ENCODE peak calls at places on chromosomes 4 and X, in ten cellular contexts. T, Y, J, M, Q, V, E, C, I and X are unnamed samples.

GRCh38 chrX:44903107-44903506 is 30.1 kb downstream of the KDM6A start:
- DNase-seq in Q (peak), Y (no peak), T (no peak), C (no peak), I (no peak), J (no peak), V (no peak), E (no peak), M (peak), X (no peak)

GRCh38 chrX:30317308-30317707 is 8.1 kb upstream of the NR0B1 start:
- DNase-seq in E (no peak), I (no peak), C (no peak), J (no peak), M (no peak), T (no peak), Y (no peak), V (no peak), Q (no peak), X (no peak)

GRCh38 chr4:107744532-107744931 is 24.5 kb upstream of the PAPSS1 start:
- DNase-seq in T (no peak), Y (no peak), V (no peak), E (no peak), C (no peak), M (no peak), Q (no peak), I (no peak), J (no peak), X (no peak)

GRCh38 chr4:186204103-186204559 is 12.8 kb downstream of the CYP4V2 start:
- DNase-seq in Y (no peak), V (peak), T (no peak), M (peak), C (no peak), Q (no peak), J (peak), I (peak), E (no peak), X (peak)

GRCh38 chr4:82618321-82618720 is 56.5 kb upstream of the TMEM150C start:
- DNase-seq in C (no peak), I (no peak), M (no peak), T (peak), Y (no peak), V (no peak), J (no peak), Q (peak), E (no peak), X (no peak)

GRCh38 chrX:149720021-149720689 is 8.3 kb downstream of the MAGEA11 start:
- DNase-seq in C (no peak), Y (no peak), J (peak), Q (no peak), I (no peak), M (no peak), V (peak), T (no peak), E (no peak), X (no peak)

GRCh38 chr4:31169851-31170250 is 449.7 kb downstream of the PCDH7 start:
- DNase-seq in Y (no peak), I (no peak), J (peak), C (peak), M (peak), V (no peak), Q (no peak), T (no peak), E (no peak), X (no peak)

GRCh38 chr4:27018076-27018475 is 157.4 kb downstream of the STIM2 start:
- DNase-seq in M (no peak), J (no peak), C (no peak), V (no peak), T (no peak), E (no peak), Q (no peak), I (no peak), Y (no peak), X (no peak)

GRCh38 chr4:21304061-21304541 is 603.8 kb downstream of the PACRGL start:
- DNase-seq in C (no peak), T (peak), V (no peak), J (no peak), M (no peak), E (no peak), I (no peak), Y (no peak), Q (no peak), X (no peak)

GRCh38 chr4:113708250-113708649 is 53.3 kb downstream of the CAMK2D start:
- DNase-seq in I (no peak), J (no peak), T (no peak), Y (no peak), V (no peak), M (no peak), C (no peak), E (no peak), Q (no peak), X (no peak)

GRCh38 chrX:118595501-118596042 is 100.0 kb downstream of the DOCK11 start:
- DNase-seq in I (no peak), C (no peak), E (no peak), Y (no peak), J (no peak), Q (no peak), V (no peak), T (no peak), M (no peak), X (no peak)

GRCh38 chr4:183355405-183355804 is 33.2 kb upstream of the CLDN24 start:
- DNase-seq in Q (no peak), E (no peak), Y (no peak), M (peak), C (peak), V (no peak), I (no peak), J (no peak), T (no peak), X (no peak)

GRCh38 chr4:5465956-5466355 is 242.4 kb downstream of the EVC2 start:
- DNase-seq in T (no peak), E (no peak), I (no peak), V (no peak), C (no peak), Y (no peak), M (no peak), J (no peak), Q (no peak), X (no peak)

GRCh38 chrX:72307646-72308051 is 1.9 kb upstream of the CITED1 start:
- DNase-seq in C (no peak), I (no peak), V (no peak), M (no peak), Y (no peak), T (no peak), Q (no peak), J (no peak), E (no peak), X (no peak)

GRCh38 chrX:72309297-72310071 is 3.8 kb upstream of the CITED1 start:
- DNase-seq in Q (no peak), C (no peak), Y (no peak), V (no peak), E (no peak), T (no peak), J (no peak), M (no peak), I (no peak), X (no peak)

GRCh38 chrX:72306851-72307645 is 1.3 kb upstream of the CITED1 start:
- DNase-seq in J (peak), Q (peak), Y (peak), I (peak), C (peak), V (peak), T (peak), M (peak), E (peak), X (peak)

GRCh38 chrX:72308566-72309296 is 3.0 kb upstream of the CITED1 start:
- DNase-seq in M (peak), Q (peak), E (peak), Y (no peak), J (peak), V (peak), I (peak), T (peak), C (no peak), X (peak)

GRCh38 chrX:72308209-72308565 is 2.5 kb upstream of the CITED1 start:
- DNase-seq in M (no peak), J (no peak), C (no peak), Y (no peak), T (no peak), Q (no peak), I (no peak), V (no peak), E (no peak), X (no peak)
- H3K4me3 ChIP-seq in M (no peak), J (no peak), C (no peak), Y (no peak), T (no peak), Q (no peak), I (no peak), V (no peak), E (no peak), X (no peak)

DNA sequence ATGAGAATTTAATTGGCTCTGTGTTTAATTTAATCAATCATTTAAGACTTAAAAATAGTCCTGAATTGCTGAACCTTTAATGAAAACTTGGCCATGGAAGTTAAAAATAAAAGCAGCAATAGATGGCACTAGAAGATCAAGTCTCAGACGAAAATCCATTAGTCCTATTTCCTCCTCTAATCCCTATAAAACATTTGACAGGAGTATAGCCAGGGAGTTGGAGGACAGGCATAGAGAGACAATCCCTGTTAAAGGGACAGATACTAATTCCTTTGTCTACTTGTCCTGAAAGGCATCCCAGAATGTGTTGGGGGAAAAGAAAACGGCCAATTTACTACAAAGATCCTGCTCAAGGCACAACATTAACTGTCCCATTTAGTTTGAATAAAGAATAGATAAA is 276.3 kb upstream of the TACR3 start:
- DNase-seq in E (no peak), J (no peak), C (no peak), I (no peak), Y (no peak), V (no peak), Q (no peak), T (no peak), M (peak), X (no peak)
- H3K4me3 ChIP-seq in E (no peak), J (no peak), C (no peak), I (no peak), Y (no peak), V (no peak), Q (no peak), T (no peak), M (peak), X (no peak)

DNA sequence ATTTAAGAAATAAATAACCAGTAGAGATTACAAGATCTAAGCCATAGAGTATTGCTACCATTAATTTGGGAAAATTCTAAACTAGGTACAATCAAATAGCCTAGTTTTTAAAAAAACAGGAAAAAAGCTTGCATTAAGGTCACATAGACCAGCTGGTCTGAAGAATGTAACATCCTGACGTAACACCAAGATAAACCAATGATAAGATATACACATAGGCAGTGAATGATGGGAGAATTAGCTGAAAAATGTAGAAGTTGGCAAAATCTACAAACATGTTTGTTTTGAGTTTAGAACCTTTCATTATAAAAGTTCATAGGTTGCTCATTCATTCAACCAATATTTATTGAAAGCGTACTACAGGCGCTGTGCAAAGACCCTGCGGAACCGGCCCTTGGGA is 120.0 kb downstream of the SH3RF1 start:
- DNase-seq in J (peak), M (no peak), Y (no peak), V (no peak), I (no peak), E (no peak), Q (no peak), T (no peak), C (no peak), X (no peak)
- H3K4me3 ChIP-seq in J (no peak), M (no peak), Y (no peak), V (no peak), I (no peak), E (no peak), Q (no peak), T (no peak), C (no peak), X (no peak)

DNA sequence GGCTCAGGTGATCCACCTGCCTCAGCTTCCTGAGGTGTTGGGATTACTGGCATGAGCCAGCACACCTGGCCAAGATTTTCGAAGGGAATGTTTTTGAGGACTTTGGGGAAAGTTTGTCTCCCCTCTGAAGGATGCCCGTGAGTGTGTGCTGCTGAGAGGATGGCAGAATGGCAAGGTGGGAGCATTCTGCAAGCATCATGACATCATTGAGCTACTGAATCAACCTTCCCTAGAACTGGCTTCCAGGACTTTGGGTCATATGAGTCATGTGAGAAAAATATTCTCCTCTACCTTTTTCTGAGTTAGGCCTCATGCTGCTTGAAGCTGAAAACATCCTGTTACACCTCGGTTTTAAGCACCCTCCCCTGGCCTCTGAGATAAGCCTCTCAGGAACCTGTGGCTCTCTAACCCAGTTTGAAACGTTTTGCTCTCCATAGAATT is 31.0 kb downstream of the TMEM131L start:
- DNase-seq in I (no peak), E (no peak), M (peak), Q (no peak), J (no peak), T (peak), V (no peak), C (peak), Y (no peak), X (no peak)
- H3K4me3 ChIP-seq in I (no peak), E (no peak), M (no peak), Q (no peak), J (no peak), T (no peak), V (no peak), C (no peak), Y (peak), X (no peak)

DNA sequence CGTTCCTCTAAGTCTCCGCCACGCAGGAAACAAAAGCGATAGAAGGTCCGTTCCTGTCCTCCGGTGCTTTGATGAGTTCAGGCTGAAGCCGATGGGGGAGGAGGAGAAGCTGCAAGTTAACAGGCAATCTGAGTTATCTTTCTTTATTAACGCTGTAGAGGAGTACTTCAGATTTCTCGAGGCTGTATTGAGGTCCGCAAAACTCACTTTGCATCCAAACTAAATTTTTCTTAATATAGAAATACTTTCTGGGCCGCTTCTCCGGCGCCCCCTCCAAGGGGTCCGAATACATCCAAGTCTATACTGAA is 395 bp upstream of the SOWAHB start:
- DNase-seq in V (no peak), J (no peak), Q (no peak), C (no peak), Y (no peak), T (no peak), I (no peak), E (no peak), M (no peak), X (no peak)
- H3K4me3 ChIP-seq in V (peak), J (peak), Q (peak), C (peak), Y (peak), T (peak), I (no peak), E (peak), M (peak), X (peak)

GRCh38 chrX:46044486-46044885 is 500.7 kb downstream of the ZNF674 start:
- DNase-seq in M (peak), J (no peak), V (no peak), Y (no peak), I (no peak), T (no peak), E (no peak), C (no peak), Q (no peak), X (no peak)

GRCh38 chrX:46036508-46036907 is 508.7 kb downstream of the ZNF674 start:
- DNase-seq in Y (no peak), I (no peak), C (no peak), M (no peak), E (no peak), J (no peak), T (no peak), V (no peak), Q (no peak), X (no peak)

GRCh38 chrX:46039526-46039925 is 505.7 kb downstream of the ZNF674 start:
- DNase-seq in V (no peak), C (no peak), E (no peak), Y (no peak), I (no peak), M (no peak), J (no peak), T (no peak), Q (no peak), X (no peak)

GRCh38 chrX:46034868-46035267 is 510.4 kb downstream of the ZNF674 start:
- DNase-seq in V (no peak), T (no peak), Q (no peak), I (no peak), E (no peak), Y (no peak), J (no peak), C (no peak), M (no peak), X (no peak)

DNA sequence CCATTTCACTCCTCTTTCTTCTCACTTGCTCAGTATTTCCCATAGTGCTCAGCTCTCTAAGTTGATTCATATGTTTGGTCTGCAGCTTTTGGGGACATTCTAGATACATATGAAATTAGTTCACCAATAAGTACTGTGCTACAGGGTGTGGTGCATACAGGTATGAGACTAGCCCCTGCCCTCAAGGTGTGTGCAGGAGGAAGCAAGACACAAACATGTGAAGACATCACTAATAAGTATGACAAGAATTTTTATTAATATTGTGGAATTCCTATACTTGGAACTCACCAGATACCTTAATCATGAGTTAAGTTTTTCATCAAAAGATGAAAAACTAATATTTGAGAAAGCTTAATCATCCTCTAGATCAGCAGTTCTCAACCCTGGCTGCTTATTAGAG is 505.2 kb downstream of the ZNF674 start:
- DNase-seq in E (no peak), T (no peak), I (no peak), Y (no peak), J (no peak), V (no peak), M (peak), C (peak), Q (no peak), X (no peak)
- H3K4me3 ChIP-seq in E (no peak), T (no peak), I (no peak), Y (no peak), J (no peak), V (no peak), M (no peak), C (no peak), Q (no peak), X (no peak)

GRCh38 chr4:57064811-57065711 is 45.1 kb downstream of the IGFBP7 start:
- DNase-seq in Q (peak), M (peak), V (peak), C (no peak), T (no peak), J (no peak), E (peak), Y (no peak), I (peak), X (peak)

GRCh38 chr4:57064120-57064519 is 46.1 kb downstream of the IGFBP7 start:
- DNase-seq in E (no peak), M (peak), Y (no peak), I (no peak), J (no peak), V (no peak), Q (no peak), T (no peak), C (no peak), X (no peak)

GRCh38 chr4:57059890-57060716 is 50.1 kb downstream of the IGFBP7 start:
- DNase-seq in T (no peak), M (no peak), J (no peak), E (no peak), V (no peak), C (no peak), Q (no peak), I (no peak), Y (no peak), X (no peak)

GRCh38 chr4:57063518-57063917 is 46.7 kb downstream of the IGFBP7 start:
- DNase-seq in I (no peak), C (no peak), T (no peak), Q (no peak), M (no peak), J (no peak), E (no peak), V (no peak), Y (no peak), X (no peak)

DNA sequence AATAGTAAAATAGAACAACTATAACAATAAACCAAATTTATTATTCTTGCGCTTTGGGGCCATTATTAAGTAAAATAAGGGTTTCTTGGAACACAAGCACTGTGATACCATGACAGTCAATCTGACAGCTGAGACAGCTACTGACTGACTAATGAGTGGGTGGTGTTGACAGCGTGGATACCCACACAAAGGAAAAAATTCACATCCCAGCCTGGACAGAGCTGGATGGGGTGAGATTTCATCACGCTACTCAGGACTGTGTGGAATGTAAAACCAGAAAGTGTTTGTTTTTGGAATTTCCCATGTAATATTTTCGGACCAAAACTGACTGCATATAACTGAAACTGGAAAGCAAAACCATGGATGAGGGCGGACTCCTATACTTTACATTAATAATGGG is 48.8 kb downstream of the IGFBP7 start:
- DNase-seq in C (no peak), E (no peak), Y (no peak), M (peak), I (no peak), T (no peak), J (no peak), V (no peak), Q (no peak), X (no peak)
- H3K4me3 ChIP-seq in C (no peak), E (no peak), Y (no peak), M (no peak), I (no peak), T (no peak), J (no peak), V (no peak), Q (no peak), X (no peak)

DNA sequence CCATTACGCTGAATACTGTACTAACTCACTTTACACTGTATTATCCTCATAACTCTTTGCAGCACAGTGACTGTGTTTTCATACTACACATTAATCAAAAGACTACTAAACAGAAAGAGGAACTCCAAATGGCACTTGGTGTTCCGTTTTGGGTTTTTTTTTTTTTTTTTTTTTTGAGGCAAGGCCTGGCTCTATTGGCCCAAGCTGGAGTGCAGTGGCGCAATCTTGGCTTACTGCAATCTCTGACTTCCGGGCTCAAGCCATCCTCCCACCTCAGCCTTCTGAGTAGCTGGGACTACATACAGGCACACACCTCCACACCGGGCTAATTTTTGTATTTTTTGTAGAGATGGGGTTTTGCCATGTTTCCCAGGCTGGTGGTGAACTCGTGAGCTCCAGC is 10.7 kb downstream of the KLHL8 start:
- DNase-seq in Q (no peak), I (peak), V (peak), J (no peak), E (no peak), C (no peak), Y (no peak), T (no peak), M (no peak), X (no peak)
- H3K4me3 ChIP-seq in Q (no peak), I (no peak), V (no peak), J (no peak), E (no peak), C (no peak), Y (no peak), T (no peak), M (no peak), X (no peak)

GRCh38 chr4:80197132-80197573 is at the start of gene PRDM8:
- DNase-seq in Q (no peak), Y (peak), T (no peak), M (peak), E (no peak), J (no peak), V (no peak), C (no peak), I (no peak), X (no peak)

GRCh38 chr4:80201326-80202151 is 4.2 kb downstream of the PRDM8 start:
- DNase-seq in V (peak), Q (no peak), Y (peak), C (no peak), E (no peak), J (no peak), T (peak), M (peak), I (peak), X (peak)

GRCh38 chr4:80199947-80200346 is 2.6 kb downstream of the PRDM8 start:
- DNase-seq in T (no peak), J (no peak), Q (no peak), E (no peak), Y (no peak), V (no peak), C (no peak), M (no peak), I (no peak), X (no peak)

GRCh38 chr4:80197601-80198444 is 520 bp downstream of the PRDM8 start:
- DNase-seq in T (peak), Q (no peak), I (no peak), C (no peak), V (no peak), J (no peak), E (no peak), M (peak), Y (no peak), X (no peak)

GRCh38 chr4:80199004-80199579 is 1.8 kb downstream of the PRDM8 start:
- DNase-seq in M (no peak), V (no peak), Y (no peak), J (no peak), E (no peak), C (no peak), T (no peak), Q (no peak), I (no peak), X (no peak)
- H3K4me3 ChIP-seq in M (no peak), V (no peak), Y (no peak), J (no peak), E (no peak), C (no peak), T (no peak), Q (peak), I (no peak), X (no peak)